ENCODE peak calls at places on chromosomes 3 and 15, in ten cellular contexts. V, A, P, S, K, M, F, Y, L and O are unnamed samples.

GRCh38 chr3:63279442-63279841 is 1.3 kb downstream of the SYNPR start:
- DNase-seq in F (no peak), P (no peak), Y (no peak), A (peak; percentile 2), S (no peak), M (no peak), L (no peak), K (no peak), V (no peak), O (no peak)

GRCh38 chr15:93030430-93031102 is 58.4 kb downstream of the RGMA start:
- DNase-seq in S (peak; percentile 93), F (peak; percentile 62), V (peak; percentile 74), K (no peak), A (peak; percentile 87), M (peak; percentile 78), L (peak; percentile 79), Y (peak; percentile 67), P (peak; percentile 69), O (peak; percentile 68)

GRCh38 chr3:114542359-114542758 is 248.5 kb downstream of the TIGIT start:
- DNase-seq in L (no peak), K (no peak), S (peak; percentile 64), Y (no peak), V (no peak), P (no peak), F (no peak), M (peak; percentile 74), A (peak; percentile 81), O (no peak)

GRCh38 chr15:63999177-63999576 is 47.1 kb downstream of the DAPK2 start:
- DNase-seq in Y (no peak), P (no peak), M (no peak), V (no peak), A (no peak), K (no peak), L (peak; percentile 61), S (no peak), F (no peak), O (no peak)

GRCh38 chr3:109718822-109719221 is 381.5 kb upstream of the DPPA4 start:
- DNase-seq in Y (no peak), F (no peak), L (no peak), M (no peak), P (no peak), K (no peak), A (no peak), S (no peak), V (no peak), O (no peak)

GRCh38 chr3:112121577-112122547 is 11.2 kb downstream of the GCSAM start:
- DNase-seq in P (no peak), K (no peak), V (no peak), A (no peak), L (no peak), F (no peak), M (no peak), Y (no peak), S (no peak), O (no peak)

GRCh38 chr3:102179321-102180290 is 255.2 kb upstream of the ZPLD1 start:
- DNase-seq in V (no peak), L (no peak), Y (no peak), M (no peak), F (no peak), P (peak; percentile 54), S (no peak), K (no peak), A (no peak), O (no peak)

GRCh38 chr3:2783261-2783660 is 326.9 kb downstream of the IL5RA start:
- DNase-seq in M (peak; percentile 76), F (no peak), Y (no peak), K (no peak), S (no peak), V (no peak), L (no peak), A (peak; percentile 9), P (no peak), O (no peak)

GRCh38 chr15:69903476-69904295 is 194.0 kb downstream of the TLE3 start:
- DNase-seq in K (no peak), L (no peak), Y (no peak), A (no peak), M (no peak), F (no peak), V (no peak), P (no peak), S (no peak), O (no peak)

GRCh38 chr15:44298878-44299277 is 10.4 kb downstream of the GOLM2 start:
- DNase-seq in F (no peak), P (peak; percentile 37), V (no peak), S (peak; percentile 75), A (peak; percentile 75), K (no peak), Y (no peak), L (no peak), M (peak; percentile 16), O (no peak)

DNA sequence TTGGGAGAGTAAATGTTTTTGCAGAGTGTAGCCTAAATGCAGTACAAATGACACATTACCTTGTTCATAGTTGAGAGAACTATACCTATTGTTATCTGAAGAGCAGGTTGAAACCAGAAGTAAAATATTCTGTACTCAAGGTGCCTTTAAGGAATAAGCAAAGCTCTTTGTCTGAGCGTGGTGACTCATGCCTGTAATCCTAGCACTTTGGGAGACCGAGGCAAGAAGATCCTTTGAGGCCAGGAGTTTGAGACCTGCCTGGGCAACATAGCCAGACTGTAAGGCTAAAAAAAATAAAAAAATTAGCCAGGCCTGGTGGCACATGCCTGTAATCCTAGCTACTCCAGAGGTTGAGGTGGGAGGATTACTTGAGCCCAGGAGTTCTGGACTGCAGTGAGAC is 2.2 kb upstream of the RNF13 start:
- DNase-seq in Y (no peak), M (no peak), F (peak; percentile 42), V (no peak), K (no peak), P (no peak), A (no peak), S (no peak), L (no peak), O (no peak)
- H3K4me1 ChIP-seq in Y (peaks cover 18% of the 10 kb centered on the region), M (peaks cover 13% of the 10 kb centered on the region), F (peaks cover 23% of the 10 kb centered on the region), V (peaks cover 27% of the 10 kb centered on the region), K (peaks cover 22% of the 10 kb centered on the region), P (peaks cover 42% of the 10 kb centered on the region), A (peaks cover 22% of the 10 kb centered on the region), S (no peaks in the 10 kb centered on the region), L (peaks cover 16% of the 10 kb centered on the region), O (peaks cover 26% of the 10 kb centered on the region)

GRCh38 chr3:108099203-108099602 is 8.4 kb upstream of the CD47 start:
- DNase-seq in F (no peak), S (no peak), P (no peak), K (no peak), A (no peak), V (no peak), M (peak; percentile 23), L (no peak), Y (no peak), O (no peak)
- H3K27ac ChIP-seq in F (no peak overlapping the region), S (peak overlapping the region; percentile 6), P (no peak overlapping the region), K (no peak overlapping the region), A (no peak overlapping the region), V (no peak overlapping the region), M (no peak overlapping the region), L (no peak overlapping the region), Y (no peak overlapping the region), O (no peak overlapping the region)

GRCh38 chr3:46368569-46368968 is 2.2 kb upstream of the CCR5 start:
- DNase-seq in P (peak; percentile 18), A (peak; percentile 77), Y (no peak), L (peak; percentile 39), K (peak; percentile 78), S (peak; percentile 88), V (peak; percentile 78), M (peak; percentile 70), F (no peak), O (peak; percentile 57)
- TF ChIP-seq CTCF in P (no peak), A (peak; percentile 84), Y (no peak), L (peak; percentile 35), K (peak; percentile 44), S (peak; percentile 80), V (peak; percentile 33), M (peak; percentile 52), F (peak; percentile 36), O (peak; percentile 22)

DNA sequence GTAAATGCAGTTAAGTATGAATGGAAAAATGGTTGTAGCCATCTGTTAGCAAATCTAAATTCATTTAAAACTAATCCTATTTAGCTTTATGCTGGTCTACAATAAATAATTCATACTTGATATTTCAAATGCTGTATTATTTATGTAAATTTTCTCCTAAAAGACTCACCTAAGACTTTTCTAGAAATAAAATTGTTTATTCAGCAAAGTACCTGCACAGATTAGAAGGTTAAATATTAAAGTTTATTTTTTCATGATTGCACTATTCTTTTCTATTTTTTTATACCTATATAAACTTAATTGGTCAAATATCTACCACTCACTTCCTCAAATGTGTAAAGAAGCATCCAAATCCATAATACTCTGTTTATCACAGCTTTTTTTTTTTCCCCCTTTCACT is 45.2 kb downstream of the MBNL1 start:
- DNase-seq in P (no peak), M (no peak), F (no peak), K (no peak), Y (no peak), S (no peak), V (no peak), L (no peak), A (no peak), O (no peak)
- H3K4me1 ChIP-seq in P (peaks cover 53% of the 10 kb centered on the region), M (peaks cover 5% of the 10 kb centered on the region), F (peaks cover 34% of the 10 kb centered on the region), K (peaks cover 72% of the 10 kb centered on the region), Y (peaks cover 9% of the 10 kb centered on the region), S (peaks cover 2% of the 10 kb centered on the region), V (peaks cover 63% of the 10 kb centered on the region), L (no peaks in the 10 kb centered on the region), A (peaks cover 11% of the 10 kb centered on the region), O (peaks cover 37% of the 10 kb centered on the region)

GRCh38 chr15:28983432-28984311 is 97.9 kb downstream of the APBA2 start:
- DNase-seq in M (no peak), P (no peak), K (peak; percentile 43), S (peak; percentile 81), F (no peak), A (peak; percentile 71), L (no peak), Y (peak; percentile 11), V (no peak), O (no peak)
- H3K27ac ChIP-seq in M (no peak overlapping the region), P (no peak overlapping the region), K (no peak overlapping the region), S (no peak overlapping the region), F (no peak overlapping the region), A (no peak overlapping the region), L (no peak overlapping the region), Y (no peak overlapping the region), V (no peak overlapping the region), O (no peak overlapping the region)

GRCh38 chr3:189170559-189170958 is 1.2 kb upstream of the TPRG1 start:
- DNase-seq in A (no peak), Y (no peak), P (no peak), F (no peak), K (no peak), M (no peak), L (no peak), V (no peak), S (no peak), O (no peak)

GRCh38 chr3:189168711-189169110 is 3.1 kb upstream of the TPRG1 start:
- DNase-seq in S (no peak), V (no peak), L (no peak), A (no peak), M (no peak), P (no peak), K (no peak), Y (no peak), F (no peak), O (no peak)

GRCh38 chr3:189167027-189167766 is 4.6 kb upstream of the TPRG1 start:
- DNase-seq in L (no peak), Y (no peak), A (peak; percentile 3), M (no peak), P (peak; percentile 14), S (peak; percentile 49), V (peak; percentile 77), K (peak; percentile 78), F (peak; percentile 71), O (no peak)

GRCh38 chr3:189171707-189172106 is at the start of gene TPRG1:
- DNase-seq in V (no peak), Y (no peak), M (no peak), P (no peak), L (no peak), A (peak; percentile 1), K (no peak), F (no peak), S (peak; percentile 49), O (no peak)

GRCh38 chr3:189169728-189170127 is 2.0 kb upstream of the TPRG1 start:
- DNase-seq in S (peak; percentile 71), P (no peak), V (no peak), K (no peak), F (no peak), A (peak; percentile 65), Y (no peak), M (peak; percentile 49), L (no peak), O (no peak)
- TF ChIP-seq CTCF in S (peak; percentile 64), P (no peak), V (no peak), K (no peak), F (no peak), A (peak; percentile 46), Y (no peak), M (peak; percentile 47), L (no peak), O (no peak)